ENCODE peak calls at places on chromosome X, in ten cellular contexts. E is HCEC 1CT; H is SK-N-MC; G is activated gamma-delta T cell treated with anti-CD3 and anti-CD28 coated beads, Interleukin-2, amount 50 U/mL, for 16 hours; M is substantia nigra; K is OCI-LY7; Y is heart left ventricle; J is activated T-cell treated with anti-CD3 and anti-CD28 coated beads for 1 hour; I is CD8-positive, alpha-beta memory T cell; V is EL. T is an unnamed sample.
A peak's percentile ranks its signal among the peaks of the same experiment; 100 is the strongest.

GRCh38 chrX:39460491-39460890 is 637.3 kb downstream of the BCOR start:
- DNase-seq in E (no peak), H (no peak), G (no peak), M (no peak), K (no peak), Y (no peak), J (no peak), I (no peak), V (no peak), T (no peak)

GRCh38 chrX:151384807-151385206 is 12.2 kb upstream of the VMA21 start:
- DNase-seq in E (no peak), H (no peak), G (no peak), M (no peak), K (no peak), Y (peak; percentile 27), J (no peak), I (no peak), V (no peak), T (no peak)

GRCh38 chrX:131262738-131263679 is 26.1 kb downstream of the IGSF1 start:
- DNase-seq in E (no peak), H (no peak), G (no peak), M (no peak), K (peak; percentile 0), Y (no peak), J (no peak), I (no peak), V (no peak), T (no peak)

GRCh38 chrX:15343075-15343476 is 7.8 kb upstream of the PIGA start:
- DNase-seq in E (peak; percentile 32), H (no peak), G (no peak), M (no peak), K (no peak), Y (no peak), J (no peak), I (no peak), V (peak; percentile 41), T (no peak)

GRCh38 chrX:20144491-20144890 is 2.9 kb upstream of the EIF1AX start:
- DNase-seq in E (peak; percentile 81), H (no peak), G (no peak), M (no peak), K (peak; percentile 6), Y (no peak), J (no peak), I (no peak), V (peak; percentile 65), T (no peak)

GRCh38 chrX:39960219-39960618 is 137.5 kb downstream of the BCOR start:
- DNase-seq in E (no peak), H (no peak), G (no peak), M (no peak), K (no peak), Y (no peak), J (no peak), I (no peak), V (no peak), T (no peak)

GRCh38 chrX:129655547-129656248 is 942 bp upstream of the APLN start:
- DNase-seq in E (no peak), H (no peak), G (no peak), M (no peak), K (peak; percentile 55), Y (no peak), J (no peak), I (no peak), V (no peak), T (no peak)

GRCh38 chrX:109990582-109991276 is 12.2 kb upstream of the TMEM164 start:
- DNase-seq in E (no peak), H (no peak), G (no peak), M (no peak), K (no peak), Y (no peak), J (no peak), I (no peak), V (no peak), T (no peak)

GRCh38 chrX:18885317-18886004 is 98.5 kb downstream of the PHKA2 start:
- DNase-seq in E (no peak), H (no peak), G (no peak), M (no peak), K (no peak), Y (no peak), J (no peak), I (no peak), V (no peak), T (no peak)

GRCh38 chrX:50903387-50904027 is 7.0 kb upstream of the BMP15 start:
- DNase-seq in E (no peak), H (peak; percentile 3), G (no peak), M (no peak), K (peak; percentile 16), Y (no peak), J (no peak), I (no peak), V (peak; percentile 7), T (no peak)

GRCh38 chrX:12798601-12799000 is 7.4 kb downstream of the PRPS2 start:
- DNase-seq in E (peak; percentile 63), H (no peak), G (no peak), M (no peak), K (no peak), Y (no peak), J (no peak), I (no peak), V (no peak), T (no peak)

GRCh38 chrX:77937291-77937690 is 26.8 kb downstream of the ATP7A start:
- DNase-seq in E (peak; percentile 68), H (no peak), G (no peak), M (no peak), K (no peak), Y (no peak), J (no peak), I (no peak), V (peak; percentile 2), T (no peak)

GRCh38 chrX:48046846-48047245 is 24.6 kb downstream of the ZNF630 start:
- DNase-seq in E (no peak), H (no peak), G (no peak), M (no peak), K (no peak), Y (no peak), J (no peak), I (no peak), V (no peak), T (no peak)

GRCh38 chrX:130682990-130683389 is 220.0 kb downstream of the ENOX2 start:
- DNase-seq in E (peak; percentile 51), H (no peak), G (no peak), M (no peak), K (no peak), Y (no peak), J (no peak), I (no peak), V (peak; percentile 65), T (no peak)

GRCh38 chrX:38278682-38279081 is 48.6 kb downstream of the RPGR start:
- DNase-seq in E (no peak), H (no peak), G (no peak), M (no peak), K (no peak), Y (no peak), J (no peak), I (no peak), V (no peak), T (no peak)

GRCh38 chrX:153412746-153413720 is 1.8 kb downstream of the ZFP92 start:
- DNase-seq in E (no peak), H (no peak), G (no peak), M (no peak), K (no peak), Y (no peak), J (no peak), I (no peak), V (no peak), T (no peak)

T was measured in CD8-positive, alpha-beta T cell.